ENCODE peak calls at places on chromosomes 7 and 10, in ten cellular contexts. I is astrocyte of the cerebellum, N is colonic mucosa, W is AG04450, E is choroid plexus epithelial cell, X is PC-3, M is HFF-Myc, G is IMR-90, T is fibroblast of pulmonary artery, V is body of pancreas. A is an unnamed sample.

GRCh38 chr10:105068497-105068896 is 427.4 kb downstream of the SORCS3 start:
- DNase-seq in T (no peak), G (no peak), V (no peak), W (no peak), E (no peak), I (peak; percentile 1), X (peak; percentile 1), M (no peak), N (no peak), A (peak; percentile 29)

GRCh38 chr10:49446031-49446430 is 50.1 kb upstream of the DRGX start:
- DNase-seq in W (no peak), G (peak; percentile 44), E (peak; percentile 61), X (peak; percentile 52), N (no peak), I (no peak), V (no peak), T (peak; percentile 42), M (peak; percentile 38), A (peak; percentile 26)

GRCh38 chr10:20954519-20954918 is 57.4 kb upstream of the NEBL start:
- DNase-seq in E (no peak), V (no peak), X (no peak), W (no peak), M (no peak), I (no peak), G (no peak), N (no peak), T (no peak), A (no peak)

GRCh38 chr10:82161264-82161663 is 286.3 kb downstream of the NRG3 start:
- DNase-seq in W (no peak), N (no peak), E (no peak), V (no peak), T (no peak), X (no peak), G (no peak), M (no peak), I (no peak), A (no peak)

GRCh38 chr10:110863361-110863760 is 8.4 kb upstream of the PDCD4 start:
- DNase-seq in V (no peak), I (no peak), X (no peak), W (no peak), T (no peak), M (no peak), E (no peak), G (no peak), N (no peak), A (no peak)

GRCh38 chr7:7157177-7157886 is 25.0 kb upstream of the C1GALT1 start:
- DNase-seq in E (peak; percentile 82), I (peak; percentile 54), T (peak; percentile 44), X (peak; percentile 49), N (no peak), V (no peak), G (peak; percentile 58), W (peak; percentile 8), M (no peak), A (peak; percentile 91)

GRCh38 chr7:19117081-19117869 is at the start of gene TWIST1:
- DNase-seq in T (peak; percentile 95), X (peak; percentile 77), W (peak; percentile 86), M (peak; percentile 94), V (no peak), I (peak; percentile 93), E (peak; percentile 99), G (peak; percentile 94), N (peak; percentile 22), A (peak; percentile 97)

GRCh38 chr10:116099031-116099430 is 174.0 kb downstream of the GFRA1 start:
- DNase-seq in M (no peak), G (no peak), X (no peak), W (no peak), E (no peak), N (no peak), V (no peak), I (no peak), T (no peak), A (peak; percentile 16)

GRCh38 chr10:9819756-9820494 is 1197.7 kb upstream of the CELF2 start:
- DNase-seq in T (no peak), E (no peak), X (no peak), W (no peak), N (no peak), G (no peak), I (no peak), V (no peak), M (no peak), A (no peak)

GRCh38 chr7:50497968-50498367 is 47.8 kb upstream of the FIGNL1 start:
- DNase-seq in I (no peak), T (peak; percentile 89), X (no peak), E (peak; percentile 29), G (peak; percentile 7), N (no peak), W (no peak), V (peak; percentile 31), M (no peak), A (no peak)

GRCh38 chr10:60335708-60336107 is 54.0 kb downstream of the ANK3 start:
- DNase-seq in M (no peak), X (peak; percentile 72), I (no peak), E (peak; percentile 21), N (no peak), W (no peak), V (no peak), T (no peak), G (no peak), A (no peak)
- TF ChIP-seq CTCF in M (peak; percentile 21), X (peak; percentile 95), I (no peak), E (peak; percentile 45), N (no peak), W (peak; percentile 15), V (no peak), T (peak; percentile 25), G (no peak), A (peak; percentile 35)

DNA sequence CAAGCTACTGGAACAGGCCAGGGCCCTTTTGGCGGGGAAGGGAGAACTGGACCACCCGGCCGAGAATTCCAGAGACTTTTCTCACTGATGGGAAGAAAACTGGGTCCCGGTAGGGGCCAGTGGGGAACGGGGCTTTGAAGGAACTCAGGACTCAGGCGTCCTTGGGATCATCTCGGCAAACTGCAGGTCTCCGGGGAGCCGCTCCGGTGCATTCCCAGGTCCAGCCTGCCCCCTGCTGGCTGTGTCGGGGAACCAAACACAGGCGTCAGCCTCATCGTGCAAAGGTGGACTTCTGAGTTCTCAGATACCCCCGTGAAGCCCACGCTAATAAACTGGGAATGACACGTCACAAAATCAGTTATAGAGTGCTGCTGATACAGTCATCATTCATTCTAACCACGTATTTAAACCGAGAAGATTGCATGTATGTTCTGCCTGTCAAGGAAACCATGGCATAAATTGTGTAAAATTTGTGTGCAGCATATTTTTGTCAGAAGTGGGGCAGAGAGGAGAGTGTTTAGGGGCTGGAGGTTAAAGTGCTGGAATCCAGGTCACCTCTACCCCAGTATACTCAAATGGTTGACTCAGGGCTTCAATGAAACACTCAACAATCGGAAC is 76.1 kb upstream of the CPXM2 start:
- DNase-seq in E (peak; percentile 65), G (peak; percentile 11), M (no peak), V (peak; percentile 61), T (peak; percentile 54), N (peak; percentile 71), X (peak; percentile 63), W (no peak), I (peak; percentile 12), A (peak; percentile 43)
- H3K4me3 ChIP-seq in E (no peak overlapping the region), G (no peak overlapping the region), M (no peak overlapping the region), V (no peak overlapping the region), T (no peak overlapping the region), N (no peak overlapping the region), X (no peak overlapping the region), W (no peak overlapping the region), I (no peak overlapping the region), A (no peak overlapping the region)

GRCh38 chr10:24730811-24731210 is 7.1 kb upstream of the ARHGAP21 start:
- DNase-seq in I (no peak), E (no peak), T (no peak), M (no peak), N (no peak), X (no peak), V (no peak), W (no peak), G (no peak), A (no peak)

GRCh38 chr10:24727811-24728210 is 4.1 kb upstream of the ARHGAP21 start:
- DNase-seq in E (peak; percentile 45), T (peak; percentile 30), I (no peak), M (no peak), V (no peak), X (no peak), G (no peak), W (no peak), N (no peak), A (no peak)

GRCh38 chr10:24737001-24737400 is 13.3 kb upstream of the ARHGAP21 start:
- DNase-seq in T (peak; percentile 11), I (no peak), X (no peak), W (no peak), N (no peak), V (no peak), M (no peak), G (no peak), E (no peak), A (no peak)

GRCh38 chr10:24726626-24727025 is 2.9 kb upstream of the ARHGAP21 start:
- DNase-seq in V (no peak), I (no peak), W (no peak), T (no peak), M (no peak), E (no peak), N (no peak), G (no peak), X (no peak), A (no peak)

GRCh38 chr10:24731942-24732341 is 8.3 kb upstream of the ARHGAP21 start:
- DNase-seq in M (no peak), G (no peak), I (no peak), W (no peak), V (no peak), E (no peak), N (no peak), X (peak; percentile 89), T (no peak), A (no peak)
- TF ChIP-seq CTCF in M (no peak), G (no peak), I (no peak), W (no peak), V (no peak), E (no peak), N (no peak), X (no peak), T (no peak), A (no peak)

GRCh38 chr10:79443338-79444242 is 1.8 kb downstream of the ZCCHC24 start:
- DNase-seq in V (no peak), M (no peak), W (no peak), G (peak; percentile 51), I (no peak), X (peak; percentile 64), T (no peak), N (no peak), E (peak; percentile 36), A (no peak)

GRCh38 chr10:79441433-79441832 is 4.0 kb downstream of the ZCCHC24 start:
- DNase-seq in T (no peak), E (no peak), W (no peak), G (no peak), X (no peak), N (no peak), I (no peak), V (no peak), M (no peak), A (no peak)

GRCh38 chr10:79444243-79445119 is 943 bp downstream of the ZCCHC24 start:
- DNase-seq in T (peak; percentile 62), E (peak; percentile 93), N (peak; percentile 55), G (peak; percentile 68), X (peak; percentile 98), W (no peak), V (peak; percentile 69), M (no peak), I (no peak), A (peak; percentile 78)

GRCh38 chr10:79440281-79440680 is 5.1 kb downstream of the ZCCHC24 start:
- DNase-seq in V (no peak), X (no peak), W (no peak), N (no peak), G (no peak), T (no peak), I (no peak), E (no peak), M (no peak), A (no peak)

GRCh38 chr10:79442171-79443040 is 3.0 kb downstream of the ZCCHC24 start:
- DNase-seq in I (no peak), G (no peak), X (no peak), M (no peak), E (no peak), T (no peak), V (no peak), W (no peak), N (no peak), A (no peak)
- H3K4me3 ChIP-seq in I (peak overlapping the region; percentile 89), G (no peak overlapping the region), X (no peak overlapping the region), M (peak overlapping the region; percentile 58), E (peak overlapping the region; percentile 81), T (peak overlapping the region; percentile 91), V (no peak overlapping the region), W (peak overlapping the region; percentile 90), N (no peak overlapping the region), A (peak overlapping the region; percentile 74)